ENCODE peak calls at places on chromosomes 12 and 14, in seven cellular contexts. One of them, this sample, is unnamed.

GRCh38 chr12:6199211-6199530 is 1.0 kb upstream of the CD9 start:
- DNase-seq in HTR-8/SVneo: no peak
- DNase-seq in stimulated activated CD4-positive, alpha-beta T cell treated with anti-CD3 and anti-CD28 coated beads, TNF-alpha, amount 100 ng/mL, for 1 hour: no peak
- DNase-seq in Kasumi-1: no peak
- DNase-seq in A549: no peak
- DNase-seq in fibroblast of the aortic adventitia: no peak
- DNase-seq in pancreas: no peak
- DNase-seq in this sample: no peak

GRCh38 chr12:131456301-131457027 is 254.4 kb upstream of the SFSWAP start:
- DNase-seq in HTR-8/SVneo: no peak
- DNase-seq in stimulated activated CD4-positive, alpha-beta T cell treated with anti-CD3 and anti-CD28 coated beads, TNF-alpha, amount 100 ng/mL, for 1 hour: no peak
- DNase-seq in Kasumi-1: no peak
- DNase-seq in A549: no peak
- DNase-seq in fibroblast of the aortic adventitia: no peak
- DNase-seq in pancreas: no peak
- DNase-seq in this sample: no peak

GRCh38 chr14:45065951-45066350 is 18.0 kb upstream of the PRPF39 start:
- DNase-seq in HTR-8/SVneo: no peak
- DNase-seq in stimulated activated CD4-positive, alpha-beta T cell treated with anti-CD3 and anti-CD28 coated beads, TNF-alpha, amount 100 ng/mL, for 1 hour: no peak
- DNase-seq in Kasumi-1: no peak
- DNase-seq in A549: no peak
- DNase-seq in fibroblast of the aortic adventitia: no peak
- DNase-seq in pancreas: no peak
- DNase-seq in this sample: no peak

GRCh38 chr12:108691995-108692808 is 39.1 kb downstream of the CORO1C start:
- DNase-seq in HTR-8/SVneo: no peak
- DNase-seq in stimulated activated CD4-positive, alpha-beta T cell treated with anti-CD3 and anti-CD28 coated beads, TNF-alpha, amount 100 ng/mL, for 1 hour: no peak
- DNase-seq in Kasumi-1: no peak
- DNase-seq in A549: no peak
- DNase-seq in fibroblast of the aortic adventitia: no peak
- DNase-seq in pancreas: peak; percentile 14
- DNase-seq in this sample: no peak

GRCh38 chr14:56585461-56586084 is 6.0 kb downstream of the TMEM260 start:
- DNase-seq in HTR-8/SVneo: no peak
- DNase-seq in stimulated activated CD4-positive, alpha-beta T cell treated with anti-CD3 and anti-CD28 coated beads, TNF-alpha, amount 100 ng/mL, for 1 hour: no peak
- DNase-seq in Kasumi-1: no peak
- DNase-seq in A549: no peak
- DNase-seq in fibroblast of the aortic adventitia: no peak
- DNase-seq in pancreas: no peak
- DNase-seq in this sample: no peak

GRCh38 chr14:39488600-39488999 is 56.4 kb upstream of the FBXO33 start:
- DNase-seq in HTR-8/SVneo: no peak
- DNase-seq in stimulated activated CD4-positive, alpha-beta T cell treated with anti-CD3 and anti-CD28 coated beads, TNF-alpha, amount 100 ng/mL, for 1 hour: no peak
- DNase-seq in Kasumi-1: no peak
- DNase-seq in A549: no peak
- DNase-seq in fibroblast of the aortic adventitia: peak; percentile 12
- DNase-seq in pancreas: no peak
- DNase-seq in this sample: no peak

GRCh38 chr14:76761198-76761848 is at the start of gene VASH1:
- DNase-seq in HTR-8/SVneo: peak; percentile 94
- DNase-seq in stimulated activated CD4-positive, alpha-beta T cell treated with anti-CD3 and anti-CD28 coated beads, TNF-alpha, amount 100 ng/mL, for 1 hour: peak; percentile 8
- DNase-seq in Kasumi-1: peak; percentile 61
- DNase-seq in A549: peak; percentile 83
- DNase-seq in fibroblast of the aortic adventitia: peak; percentile 64
- DNase-seq in pancreas: no peak
- DNase-seq in this sample: no peak

GRCh38 chr14:81341405-81342180 is 58.5 kb downstream of the STON2 start:
- DNase-seq in HTR-8/SVneo: no peak
- DNase-seq in stimulated activated CD4-positive, alpha-beta T cell treated with anti-CD3 and anti-CD28 coated beads, TNF-alpha, amount 100 ng/mL, for 1 hour: no peak
- DNase-seq in Kasumi-1: no peak
- DNase-seq in A549: no peak
- DNase-seq in fibroblast of the aortic adventitia: no peak
- DNase-seq in pancreas: no peak
- DNase-seq in this sample: no peak

GRCh38 chr12:120229583-120230325 is 28.8 kb upstream of the RPLP0 start:
- DNase-seq in HTR-8/SVneo: no peak
- DNase-seq in stimulated activated CD4-positive, alpha-beta T cell treated with anti-CD3 and anti-CD28 coated beads, TNF-alpha, amount 100 ng/mL, for 1 hour: no peak
- DNase-seq in Kasumi-1: no peak
- DNase-seq in A549: no peak
- DNase-seq in fibroblast of the aortic adventitia: peak; percentile 56
- DNase-seq in pancreas: no peak
- DNase-seq in this sample: no peak

GRCh38 chr12:109744026-109744425 is 30.4 kb downstream of the FAM222A start:
- DNase-seq in HTR-8/SVneo: no peak
- DNase-seq in stimulated activated CD4-positive, alpha-beta T cell treated with anti-CD3 and anti-CD28 coated beads, TNF-alpha, amount 100 ng/mL, for 1 hour: no peak
- DNase-seq in Kasumi-1: no peak
- DNase-seq in A549: no peak
- DNase-seq in fibroblast of the aortic adventitia: no peak
- DNase-seq in pancreas: peak; percentile 11
- DNase-seq in this sample: no peak

GRCh38 chr14:31758941-31759340 is 197.7 kb downstream of the NUBPL start:
- DNase-seq in HTR-8/SVneo: no peak
- DNase-seq in stimulated activated CD4-positive, alpha-beta T cell treated with anti-CD3 and anti-CD28 coated beads, TNF-alpha, amount 100 ng/mL, for 1 hour: no peak
- DNase-seq in Kasumi-1: no peak
- DNase-seq in A549: no peak
- DNase-seq in fibroblast of the aortic adventitia: no peak
- DNase-seq in pancreas: no peak
- DNase-seq in this sample: no peak

GRCh38 chr14:103094406-103095209 is at the start of gene EXOC3L4:
- DNase-seq in HTR-8/SVneo: no peak
- DNase-seq in stimulated activated CD4-positive, alpha-beta T cell treated with anti-CD3 and anti-CD28 coated beads, TNF-alpha, amount 100 ng/mL, for 1 hour: no peak
- DNase-seq in Kasumi-1: no peak
- DNase-seq in A549: no peak
- DNase-seq in fibroblast of the aortic adventitia: no peak
- DNase-seq in pancreas: no peak
- DNase-seq in this sample: no peak

GRCh38 chr12:46260153-46260912 is 8.5 kb downstream of the SLC38A1 start:
- DNase-seq in HTR-8/SVneo: no peak
- DNase-seq in stimulated activated CD4-positive, alpha-beta T cell treated with anti-CD3 and anti-CD28 coated beads, TNF-alpha, amount 100 ng/mL, for 1 hour: no peak
- DNase-seq in Kasumi-1: no peak
- DNase-seq in A549: no peak
- DNase-seq in fibroblast of the aortic adventitia: peak; percentile 86
- DNase-seq in pancreas: no peak
- DNase-seq in this sample: no peak